ENCODE peak calls at places on chromosomes 5 and 9, in four cellular contexts. G, B, U and K are unnamed samples.

GRCh38 chr5:2897276-2897990 is 146.0 kb upstream of the IRX2 start:
- DNase-seq in G (no peak), B (no peak), U (no peak), K (no peak)

GRCh38 chr5:173902743-173903142 is 14.6 kb downstream of the CPEB4 start:
- DNase-seq in G (peak), B (no peak), U (no peak), K (no peak)

GRCh38 chr9:21970800-21971620 is 23.2 kb downstream of the CDKN2A start:
- DNase-seq in G (no peak), B (no peak), U (peak), K (no peak)

GRCh38 chr9:109319631-109320233 is 1.1 kb downstream of the EPB41L4B start:
- DNase-seq in G (no peak), B (no peak), U (peak), K (no peak)

GRCh38 chr9:71144495-71144894 is 23.1 kb upstream of the TRPM3 start:
- DNase-seq in G (no peak), B (no peak), U (no peak), K (no peak)

GRCh38 chr5:150656191-150657132 is 4.6 kb upstream of the MYOZ3 start:
- DNase-seq in G (peak), B (peak), U (peak), K (peak)

GRCh38 chr5:41921874-41922273 is 3.2 kb upstream of the FBXO4 start:
- DNase-seq in G (peak), B (no peak), U (no peak), K (peak)

GRCh38 chr9:13557724-13558123 is 278.2 kb upstream of the MPDZ start:
- DNase-seq in G (no peak), B (no peak), U (no peak), K (no peak)

GRCh38 chr5:106189121-106189809 is 1481.5 kb downstream of the EFNA5 start:
- DNase-seq in G (peak), B (no peak), U (no peak), K (no peak)

GRCh38 chr9:111728617-111729366 is 65.9 kb downstream of the SHOC1 start:
- DNase-seq in G (peak), B (peak), U (no peak), K (peak)

GRCh38 chr9:72473474-72474241 is 47.8 kb upstream of the TMC1 start:
- DNase-seq in G (peak), B (no peak), U (no peak), K (no peak)

GRCh38 chr5:128572546-128573339 is 34.7 kb upstream of the FBN2 start:
- DNase-seq in G (peak), B (no peak), U (no peak), K (no peak)

GRCh38 chr9:127144670-127145458 is 22.4 kb upstream of the ANGPTL2 start:
- DNase-seq in G (no peak), B (no peak), U (no peak), K (no peak)

GRCh38 chr5:7047862-7048261 is 334.6 kb downstream of the TENT4A start:
- DNase-seq in G (no peak), B (peak), U (no peak), K (no peak)

GRCh38 chr5:172459396-172460165 is 5.3 kb upstream of the SH3PXD2B start:
- DNase-seq in G (no peak), B (no peak), U (no peak), K (no peak)

GRCh38 chr9:7935666-7936065 is 136.1 kb upstream of the DMAC1 start:
- DNase-seq in G (no peak), B (no peak), U (no peak), K (no peak)

GRCh38 chr9:106958955-106959657 is 96.1 kb downstream of the ZNF462 start:
- DNase-seq in G (peak), B (no peak), U (no peak), K (no peak)

GRCh38 chr9:2819165-2819564 is 24.7 kb downstream of the PUM3 start:
- DNase-seq in G (no peak), B (no peak), U (no peak), K (no peak)

GRCh38 chr5:138077064-138077696 is 6.7 kb upstream of the WNT8A start:
- DNase-seq in G (peak), B (peak), U (peak), K (peak)

GRCh38 chr5:171808951-171809350 is 23.3 kb downstream of the SMIM23 start:
- DNase-seq in G (no peak), B (no peak), U (no peak), K (no peak)

GRCh38 chr9:33408087-33408486 is 5.7 kb upstream of the AQP7 start:
- DNase-seq in G (peak), B (no peak), U (no peak), K (no peak)

GRCh38 chr5:178191661-178192060 is 4.5 kb upstream of the GMCL2 start:
- DNase-seq in G (no peak), B (no peak), U (no peak), K (no peak)

GRCh38 chr9:126879288-126879687 is 18.8 kb downstream of the ZBTB34 start:
- DNase-seq in G (no peak), B (no peak), U (no peak), K (no peak)

GRCh38 chr5:72895758-72896157 is 60.1 kb upstream of the FCHO2 start:
- DNase-seq in G (no peak), B (no peak), U (no peak), K (no peak)

GRCh38 chr9:101087426-101087825 is 58.9 kb downstream of the PLPPR1 start:
- DNase-seq in G (no peak), B (no peak), U (no peak), K (peak)

GRCh38 chr5:10706326-10706725 is 54.7 kb downstream of the DAP start:
- DNase-seq in G (peak), B (no peak), U (no peak), K (no peak)

GRCh38 chr5:14417232-14417730 is 164.3 kb upstream of the OTULINL start:
- DNase-seq in G (no peak), B (no peak), U (peak), K (peak)

GRCh38 chr9:19631181-19631580 is 157.7 kb downstream of the SLC24A2 start:
- DNase-seq in G (no peak), B (no peak), U (no peak), K (no peak)

DNA sequence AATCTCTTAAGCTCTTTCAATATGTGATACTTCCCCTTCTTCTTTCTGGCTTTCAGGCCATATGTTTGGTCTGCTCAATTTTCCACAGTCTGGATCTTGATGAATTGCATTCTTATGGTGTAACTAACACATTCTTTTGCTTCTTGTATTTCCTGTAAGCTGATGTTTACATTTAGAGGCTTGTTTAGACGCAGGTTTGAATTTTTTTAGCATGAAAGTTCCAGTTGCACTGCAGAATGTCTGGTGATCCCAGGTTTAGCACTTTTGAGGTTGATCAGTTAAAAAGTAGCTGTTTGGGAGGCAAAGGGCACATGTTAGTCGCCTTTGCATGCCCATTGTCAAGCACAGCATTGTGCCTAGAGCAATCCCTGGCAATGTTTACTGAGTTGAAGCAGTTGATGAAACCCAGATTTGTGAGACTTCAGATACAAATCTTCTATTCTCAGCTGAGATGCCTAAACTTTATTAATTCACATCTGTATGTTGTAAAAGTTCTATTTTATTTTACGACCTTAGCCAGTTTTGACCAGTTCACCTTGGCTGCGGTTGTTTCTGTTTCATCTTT is 59.6 kb upstream of the SPATA31C2 start:
- DNase-seq in G (peak), B (no peak), U (no peak), K (peak)
- H3K4me3 ChIP-seq in G (peak), B (no peak), U (no peak), K (peak)

DNA sequence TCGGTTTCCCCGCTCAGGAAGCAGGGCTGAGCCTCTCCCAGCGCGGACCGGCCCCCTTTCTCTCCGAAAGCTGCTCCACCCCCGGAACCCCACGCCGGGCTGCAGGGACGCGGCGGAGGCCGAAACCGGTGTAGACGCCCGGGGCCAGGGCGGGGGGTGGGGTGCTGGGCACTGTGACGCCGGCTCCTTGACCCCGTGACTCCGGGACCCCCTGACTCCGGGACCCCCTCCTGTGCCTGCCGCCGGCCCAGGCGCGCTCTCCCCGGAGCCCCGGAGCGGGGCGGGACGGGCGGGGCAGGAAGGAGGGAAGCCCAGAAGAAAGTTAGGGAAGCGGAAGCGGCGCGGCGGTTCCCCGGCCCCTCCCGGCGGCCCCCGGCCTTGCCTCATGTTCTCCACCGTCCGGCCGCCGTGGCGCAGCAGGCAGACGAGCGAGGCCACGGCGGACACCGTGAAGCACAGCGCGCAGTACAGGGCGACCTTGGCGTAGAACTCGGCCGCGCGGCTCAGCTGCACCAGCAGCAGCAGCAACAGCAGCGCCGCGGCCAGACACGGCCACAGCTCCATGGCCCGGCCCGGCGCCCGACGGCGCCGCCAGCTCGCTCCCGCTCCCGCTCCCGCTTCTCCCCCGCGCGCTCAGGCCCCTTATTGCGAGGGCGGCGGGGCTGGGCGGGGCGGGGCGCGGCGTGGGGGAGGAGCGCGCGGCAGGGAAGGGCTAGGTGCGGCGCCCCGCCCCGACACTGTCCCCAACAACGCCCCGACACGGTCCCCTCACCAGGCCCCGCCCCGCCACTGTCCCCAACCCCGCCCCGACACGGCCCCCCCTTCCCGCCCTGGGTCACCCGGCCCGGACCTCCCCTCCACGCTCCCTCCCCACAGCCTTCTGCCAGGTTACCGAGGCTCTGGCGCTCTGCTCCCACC is at the start of gene AGPAT2:
- DNase-seq in G (peak), B (no peak), U (peak), K (peak)
- TF ChIP-seq EZH2 in G (no peak), B (no peak), U (no peak), K (no peak)

GRCh38 chr5:176621661-176622079 is 8.7 kb downstream of the SNCB start:
- DNase-seq in G (no peak), B (no peak), U (no peak), K (no peak)

GRCh38 chr5:176619203-176619568 is 9.2 kb upstream of the GPRIN1 start:
- DNase-seq in G (no peak), B (peak), U (peak), K (peak)

GRCh38 chr5:176618783-176619182 is 8.8 kb upstream of the GPRIN1 start:
- DNase-seq in G (no peak), B (no peak), U (no peak), K (no peak)

GRCh38 chr5:176620333-176620981 is 9.9 kb downstream of the SNCB start:
- DNase-seq in G (no peak), B (no peak), U (peak), K (no peak)

GRCh38 chr5:176619569-176620332 is 9.8 kb upstream of the GPRIN1 start:
- DNase-seq in G (no peak), B (no peak), U (peak), K (no peak)
- H3K4me3 ChIP-seq in G (no peak), B (no peak), U (peak), K (peak)

DNA sequence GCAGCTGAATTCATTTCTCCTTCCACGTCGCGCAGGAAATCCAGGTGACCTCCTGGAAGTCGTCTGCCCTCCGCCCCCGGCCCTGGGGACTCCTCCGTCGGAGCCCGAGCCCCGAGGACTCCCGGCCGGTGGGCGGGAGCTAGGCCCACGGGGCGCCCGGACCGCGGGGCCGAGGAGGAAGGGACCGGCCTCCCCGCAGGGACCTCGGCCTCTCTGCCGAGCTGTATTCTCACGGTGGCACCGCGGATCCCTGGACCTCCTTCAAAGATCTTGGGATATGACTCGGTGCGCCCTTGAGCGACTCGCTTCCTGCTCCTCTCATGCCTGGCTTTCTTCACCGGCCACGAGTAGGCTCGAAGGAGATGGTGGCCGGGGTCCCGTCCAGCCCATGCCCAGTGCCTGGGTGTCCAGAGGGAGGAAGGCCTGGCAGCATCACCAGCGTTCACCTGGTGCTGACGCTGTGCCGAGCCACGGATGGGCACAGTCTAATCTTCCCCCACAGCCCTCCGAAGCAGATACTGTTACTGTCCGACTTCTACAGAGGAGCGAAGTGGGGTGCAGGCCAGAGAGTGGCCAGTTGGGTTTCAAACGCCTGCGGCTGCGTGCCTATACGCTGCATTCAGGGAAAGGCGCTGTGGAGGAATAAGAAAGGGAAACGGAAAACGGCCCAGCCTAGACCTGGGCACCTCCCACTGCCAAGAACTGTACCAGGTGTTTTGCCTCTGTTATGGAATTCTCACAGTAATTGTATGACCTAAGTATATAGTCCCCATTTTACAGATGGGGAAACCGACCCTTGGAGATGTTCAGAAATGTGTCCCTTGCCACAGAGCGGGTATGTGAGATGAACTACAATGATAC is 47.3 kb downstream of the PAX5 start:
- DNase-seq in G (no peak), B (no peak), U (peak), K (no peak)
- TF ChIP-seq EZH2 in G (no peak), B (no peak), U (peak), K (no peak)

GRCh38 chr5:134877159-134877558 is 3.0 kb downstream of the TXNDC15 start:
- DNase-seq in G (no peak), B (no peak), U (no peak), K (no peak)
- H3K4me3 ChIP-seq in G (no peak), B (no peak), U (no peak), K (no peak)

GRCh38 chr9:132590318-132591182 is 8.1 kb downstream of the BARHL1 start:
- DNase-seq in G (no peak), B (no peak), U (peak), K (no peak)
- TF ChIP-seq EZH2 in G (no peak), B (no peak), U (peak), K (peak)